ENCODE peak calls at places on chromosomes 4 and X, in seven cellular contexts. S is IMR-90, L is RWPE1, B is natural killer cell, Y is brain microvascular endothelial cell, D is nephron progenitor cell, P is fibroblast of the aortic adventitia. E is an unnamed sample.

GRCh38 chr4:124631760-124632159 is 80.8 kb downstream of the ANKRD50 start:
- DNase-seq in S (peak; percentile 98), L (peak; percentile 75), B (no peak), Y (peak; percentile 98), D (no peak), P (peak; percentile 98), E (no peak)

GRCh38 chrX:94775640-94776039 is 1101.6 kb downstream of the FAM133A start:
- DNase-seq in S (no peak), L (no peak), B (no peak), Y (no peak), D (no peak), P (no peak), E (no peak)

GRCh38 chr4:17794730-17795129 is 13.3 kb upstream of the FAM184B start:
- DNase-seq in S (no peak), L (no peak), B (no peak), Y (no peak), D (no peak), P (no peak), E (no peak)

GRCh38 chr4:602559-602942 is 22.8 kb upstream of the PDE6B start:
- DNase-seq in S (no peak), L (peak; percentile 49), B (peak; percentile 54), Y (no peak), D (peak; percentile 88), P (no peak), E (peak; percentile 85)

GRCh38 chr4:112708772-112709171 is 71.8 kb downstream of the LARP7 start:
- DNase-seq in S (no peak), L (no peak), B (no peak), Y (no peak), D (no peak), P (no peak), E (no peak)

GRCh38 chrX:8731579-8732395 is at the start of gene ANOS1:
- DNase-seq in S (no peak), L (peak; percentile 26), B (no peak), Y (no peak), D (peak; percentile 89), P (no peak), E (peak; percentile 67)

GRCh38 chrX:149837639-149838038 is 43.3 kb upstream of the MAGEA8 start:
- DNase-seq in S (no peak), L (no peak), B (no peak), Y (no peak), D (no peak), P (no peak), E (no peak)

GRCh38 chr4:39237179-39237578 is 54.9 kb downstream of the WDR19 start:
- DNase-seq in S (no peak), L (no peak), B (no peak), Y (no peak), D (no peak), P (peak; percentile 9), E (no peak)

GRCh38 chr4:18020145-18020670 is 1.3 kb downstream of the LCORL start:
- DNase-seq in S (peak; percentile 12), L (no peak), B (no peak), Y (no peak), D (peak; percentile 11), P (peak; percentile 21), E (no peak)

GRCh38 chr4:72875138-72875537 is 194.4 kb downstream of the COX18 start:
- DNase-seq in S (no peak), L (no peak), B (no peak), Y (no peak), D (no peak), P (peak; percentile 73), E (no peak)

GRCh38 chr4:127503111-127503510 is 129.6 kb upstream of the INTU start:
- DNase-seq in S (peak; percentile 46), L (no peak), B (no peak), Y (no peak), D (no peak), P (peak; percentile 61), E (no peak)

GRCh38 chr4:121138014-121138413 is 26.1 kb downstream of the TNIP3 start:
- DNase-seq in S (no peak), L (no peak), B (no peak), Y (no peak), D (no peak), P (no peak), E (no peak)

GRCh38 chrX:108348525-108348924 is 89.7 kb downstream of the COL4A6 start:
- DNase-seq in S (no peak), L (no peak), B (no peak), Y (no peak), D (no peak), P (no peak), E (no peak)

GRCh38 chrX:152819732-152820131 is 10.8 kb downstream of the CETN2 start:
- DNase-seq in S (peak; percentile 79), L (no peak), B (no peak), Y (peak; percentile 18), D (no peak), P (peak; percentile 47), E (no peak)

GRCh38 chrX:71181558-71181909 is 36.9 kb downstream of the NLGN3 start:
- DNase-seq in S (no peak), L (no peak), B (peak; percentile 16), Y (no peak), D (no peak), P (no peak), E (no peak)

GRCh38 chr4:113556382-113557134 is 205.0 kb downstream of the CAMK2D start:
- DNase-seq in S (no peak), L (no peak), B (no peak), Y (no peak), D (no peak), P (no peak), E (no peak)

GRCh38 chrX:40479777-40480318 is 100.9 kb upstream of the ATP6AP2 start:
- DNase-seq in S (no peak), L (no peak), B (no peak), Y (no peak), D (no peak), P (no peak), E (no peak)

GRCh38 chrX:14029039-14029424 is 660 bp downstream of the GEMIN8 start:
- DNase-seq in S (no peak), L (no peak), B (no peak), Y (no peak), D (no peak), P (peak; percentile 9), E (no peak)

GRCh38 chr4:88938138-88938537 is 118.8 kb downstream of the FAM13A start:
- DNase-seq in S (peak; percentile 96), L (peak; percentile 78), B (no peak), Y (peak; percentile 87), D (no peak), P (peak; percentile 94), E (no peak)

GRCh38 chr4:138243369-138243768 is 1.2 kb upstream of the SLC7A11 start:
- DNase-seq in S (no peak), L (no peak), B (no peak), Y (no peak), D (no peak), P (peak; percentile 38), E (no peak)

GRCh38 chr4:41935652-41936021 is 408 bp downstream of the TMEM33 start:
- DNase-seq in S (peak; percentile 10), L (peak; percentile 23), B (no peak), Y (no peak), D (no peak), P (no peak), E (no peak)

GRCh38 chr4:71209161-71209560 is 129.7 kb upstream of the SLC4A4 start:
- DNase-seq in S (peak; percentile 82), L (no peak), B (no peak), Y (peak; percentile 80), D (no peak), P (peak; percentile 70), E (no peak)

GRCh38 chr4:61373901-61374611 is 173.9 kb downstream of the ADGRL3 start:
- DNase-seq in S (peak; percentile 7), L (peak; percentile 80), B (no peak), Y (peak; percentile 41), D (no peak), P (peak; percentile 35), E (no peak)

GRCh38 chr4:52864816-52865215 is 2.7 kb downstream of the RASL11B start:
- DNase-seq in S (peak; percentile 35), L (no peak), B (no peak), Y (peak; percentile 20), D (no peak), P (peak; percentile 91), E (no peak)

GRCh38 chr4:157741642-157742041 is 431.2 kb downstream of the GASK1B start:
- DNase-seq in S (no peak), L (no peak), B (no peak), Y (no peak), D (no peak), P (no peak), E (no peak)

GRCh38 chr4:150262611-150263010 is 184.4 kb downstream of the DCLK2 start:
- DNase-seq in S (no peak), L (no peak), B (no peak), Y (no peak), D (peak; percentile 23), P (no peak), E (no peak)

GRCh38 chr4:169009281-169010124 is 552 bp downstream of the CBR4 start:
- DNase-seq in S (peak; percentile 53), L (peak; percentile 26), B (peak; percentile 55), Y (peak; percentile 51), D (peak; percentile 56), P (peak; percentile 59), E (peak; percentile 17)

GRCh38 chr4:153794001-153794400 is 5.1 kb upstream of the SFRP2 start:
- DNase-seq in S (no peak), L (no peak), B (no peak), Y (no peak), D (no peak), P (no peak), E (no peak)

GRCh38 chr4:92305878-92306520 is 2.2 kb downstream of the GRID2 start:
- DNase-seq in S (no peak), L (no peak), B (no peak), Y (no peak), D (peak; percentile 49), P (no peak), E (no peak)
- TF ChIP-seq CTCF in S (no peak), L (no peak), B (no peak), Y (no peak), D (no peak), P (no peak), E (no peak)

GRCh38 chr4:46889410-46889809 is 19.6 kb downstream of the COX7B2 start:
- DNase-seq in S (no peak), L (no peak), B (no peak), Y (no peak), D (no peak), P (no peak), E (no peak)

GRCh38 chr4:46886711-46887110 is 22.3 kb downstream of the COX7B2 start:
- DNase-seq in S (peak; percentile 39), L (peak; percentile 8), B (no peak), Y (peak; percentile 29), D (no peak), P (peak; percentile 13), E (no peak)
- TF ChIP-seq CTCF in S (peak; percentile 55), L (peak; percentile 45), B (no peak), Y (peak; percentile 45), D (peak; percentile 28), P (peak; percentile 39), E (peak; percentile 58)

GRCh38 chr4:16450724-16451123 is 224.5 kb upstream of the TAPT1 start:
- DNase-seq in S (no peak), L (no peak), B (no peak), Y (no peak), D (no peak), P (peak; percentile 41), E (no peak)
- TF ChIP-seq CTCF in S (peak; percentile 46), L (no peak), B (no peak), Y (peak; percentile 21), D (no peak), P (peak; percentile 51), E (no peak)

DNA sequence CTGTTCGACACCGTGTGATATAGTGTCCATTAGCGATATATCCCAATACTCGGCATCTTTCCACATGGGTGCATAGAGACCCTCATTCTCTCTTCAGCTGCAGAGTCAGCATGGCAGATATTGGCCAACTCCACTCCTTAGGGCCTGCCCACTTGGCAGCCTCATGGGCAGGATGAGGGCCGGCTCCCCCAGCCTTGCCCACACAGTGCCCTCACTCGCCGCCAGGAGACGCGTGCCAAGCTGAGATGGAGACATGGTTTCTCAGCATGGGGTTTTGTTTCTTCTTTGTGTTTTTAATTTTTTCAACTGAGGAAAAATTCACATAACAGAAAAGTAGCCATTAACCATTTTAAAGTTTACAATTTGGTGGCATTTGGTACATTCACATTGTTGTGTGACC is 5.3 kb upstream of the PLXNA3 start:
- DNase-seq in S (no peak), L (no peak), B (no peak), Y (no peak), D (no peak), P (no peak), E (no peak)
- TF ChIP-seq CTCF in S (no peak), L (no peak), B (no peak), Y (no peak), D (no peak), P (no peak), E (no peak)

E was measured in progenitor cell of endocrine pancreas.